ENCODE peak calls at places on chromosomes 13 and 19, in six cellular contexts. L is uterus, R is adrenal gland, B is tibial nerve, P is lower leg skin, S is Peyer's patch. D is an unnamed sample.

GRCh38 chr13:75458696-75459422 is 23.1 kb downstream of the TBC1D4 start:
- DNase-seq in R (no peak), B (no peak), L (no peak), P (peak), S (no peak), D (no peak)

GRCh38 chr19:10471909-10472308 is 31.2 kb downstream of the KEAP1 start:
- DNase-seq in R (no peak), L (no peak), S (no peak), B (no peak), P (no peak), D (peak)

GRCh38 chr19:42919757-42920079 is 2.0 kb upstream of the PSG6 start:
- DNase-seq in B (no peak), P (no peak), L (no peak), S (no peak), R (no peak), D (no peak)

GRCh38 chr13:106243011-106243410 is 292.5 kb downstream of the EFNB2 start:
- DNase-seq in P (no peak), B (no peak), L (no peak), R (no peak), S (no peak), D (no peak)

GRCh38 chr19:7257148-7258041 is 36.8 kb downstream of the INSR start:
- DNase-seq in R (peak), B (no peak), P (peak), L (peak), S (peak), D (no peak)

GRCh38 chr13:40271931-40272775 is 394.3 kb downstream of the FOXO1 start:
- DNase-seq in R (peak), L (peak), B (peak), P (peak), S (peak), D (no peak)

GRCh38 chr13:25292301-25292700 is 5.0 kb upstream of the MTMR6 start:
- DNase-seq in L (no peak), R (no peak), B (no peak), P (peak), S (no peak), D (peak)

GRCh38 chr19:5515737-5516136 is 52.0 kb downstream of the TINCR start:
- DNase-seq in S (no peak), P (no peak), B (no peak), L (no peak), R (no peak), D (no peak)

GRCh38 chr13:85841427-85841826 is 42.2 kb upstream of the SLITRK6 start:
- DNase-seq in S (no peak), B (no peak), L (no peak), P (no peak), R (no peak), D (no peak)

GRCh38 chr13:51659276-51660127 is 75.2 kb downstream of the WDFY2 start:
- DNase-seq in R (no peak), B (no peak), S (no peak), P (no peak), L (no peak), D (no peak)

GRCh38 chr13:29754486-29754806 is 96.0 kb downstream of the UBL3 start:
- DNase-seq in S (no peak), B (no peak), R (no peak), P (no peak), L (no peak), D (peak)

GRCh38 chr19:5691205-5691929 is 1.3 kb downstream of the RPL36 start:
- DNase-seq in L (peak), P (no peak), R (peak), S (peak), B (peak), D (peak)

GRCh38 chr19:4414144-4414799 is 11.8 kb downstream of the CHAF1A start:
- DNase-seq in B (no peak), S (no peak), R (peak), L (no peak), P (no peak), D (no peak)

GRCh38 chr13:42780044-42780443 is 1.3 kb upstream of the FAM216B start:
- DNase-seq in S (no peak), R (no peak), P (no peak), B (no peak), L (no peak), D (no peak)

GRCh38 chr13:22596157-22596863 is 584.5 kb upstream of the SGCG start:
- DNase-seq in L (no peak), P (no peak), R (peak), S (no peak), B (no peak), D (no peak)

GRCh38 chr13:76053181-76053580 is 417.1 kb downstream of the LMO7 start:
- DNase-seq in P (no peak), B (no peak), L (no peak), R (no peak), S (no peak), D (no peak)

GRCh38 chr19:3638208-3639193 is 11.9 kb upstream of the CACTIN start:
- DNase-seq in S (no peak), R (no peak), L (no peak), P (no peak), B (no peak), D (no peak)

GRCh38 chr19:6362351-6362801 is 1.0 kb downstream of the CLPP start:
- DNase-seq in B (no peak), L (no peak), P (no peak), S (peak), R (peak), D (no peak)

GRCh38 chr19:45641274-45642105 is 2.3 kb upstream of the EML2 start:
- DNase-seq in S (peak), R (peak), B (peak), P (peak), L (peak), D (peak)

GRCh38 chr13:73623281-73623680 is 510.9 kb downstream of the KLF12 start:
- DNase-seq in R (no peak), P (no peak), L (no peak), B (no peak), S (no peak), D (no peak)

GRCh38 chr19:40751065-40751923 is at the start of gene SNRPA:
- DNase-seq in S (peak), P (peak), L (peak), B (peak), R (peak), D (peak)

GRCh38 chr19:45817725-45818301 is 2.7 kb upstream of the RSPH6A start:
- DNase-seq in B (no peak), P (no peak), S (no peak), L (no peak), R (no peak), D (no peak)

GRCh38 chr19:5138606-5139594 is 170.0 kb downstream of the KDM4B start:
- DNase-seq in R (no peak), S (peak), B (peak), L (no peak), P (peak), D (no peak)

GRCh38 chr13:36476661-36477060 is 44.4 kb downstream of the CCNA1 start:
- DNase-seq in L (no peak), S (no peak), P (no peak), B (no peak), R (no peak), D (no peak)

GRCh38 chr13:105972811-105973590 is 562.5 kb downstream of the EFNB2 start:
- DNase-seq in B (no peak), S (no peak), R (no peak), P (no peak), L (no peak), D (no peak)

GRCh38 chr13:87677334-87678234 is 6.4 kb downstream of the SLITRK5 start:
- DNase-seq in L (no peak), S (peak), R (no peak), B (no peak), P (no peak), D (no peak)

GRCh38 chr13:111937763-111938375 is 129.1 kb upstream of the SOX1 start:
- DNase-seq in B (no peak), P (no peak), R (no peak), L (no peak), S (no peak), D (no peak)

GRCh38 chr19:6216996-6217751 is 62.6 kb downstream of the MLLT1 start:
- DNase-seq in R (no peak), L (peak), P (no peak), B (no peak), S (no peak), D (no peak)

GRCh38 chr13:51435002-51435578 is 17.7 kb downstream of the INTS6 start:
- DNase-seq in S (no peak), B (no peak), R (no peak), P (no peak), L (no peak), D (peak)

DNA sequence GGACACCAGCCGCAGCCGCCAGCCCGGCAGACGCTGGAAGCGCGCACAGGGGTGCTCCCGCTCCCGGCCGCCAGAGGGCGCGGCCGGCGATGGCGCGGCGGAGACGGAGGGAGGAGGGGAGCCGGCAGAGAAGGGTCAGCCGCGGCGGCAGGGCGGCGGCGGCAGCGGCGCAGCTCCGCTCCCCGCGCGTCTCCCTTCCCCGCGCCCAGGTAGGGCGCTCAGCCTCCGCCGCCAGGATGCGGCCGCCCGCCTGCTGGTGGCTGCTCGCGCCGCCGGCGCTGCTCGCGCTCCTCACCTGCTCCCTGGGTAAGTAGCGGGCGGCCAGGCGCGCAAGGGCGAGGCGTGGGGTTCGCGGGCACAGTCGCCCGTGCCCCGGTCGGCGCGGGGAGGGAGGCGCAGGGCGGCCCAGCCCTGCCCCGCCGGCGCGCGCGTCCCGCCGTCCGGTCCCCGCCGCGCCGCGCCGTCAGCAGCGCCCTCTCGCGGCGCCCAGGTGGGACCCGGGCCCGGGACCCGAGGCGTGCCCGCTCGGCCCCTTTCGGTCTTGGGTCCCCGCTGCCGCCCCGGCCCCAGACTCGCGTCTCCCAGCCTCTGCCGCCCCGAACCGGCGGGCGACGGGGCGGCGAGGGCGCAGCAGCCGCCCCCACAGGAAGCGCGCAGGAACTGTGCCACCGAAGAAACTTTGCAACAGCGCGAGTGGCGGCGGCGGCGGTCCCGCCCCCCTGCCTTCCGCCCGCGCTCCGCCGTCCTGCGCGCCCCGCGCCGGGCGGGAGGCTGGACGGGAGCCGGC is at the start of gene B3GLCT:
- DNase-seq in L (peak), B (peak), S (peak), R (peak), P (peak), D (peak)
- TF ChIP-seq POLR2A in L (peak), B (no peak), S (no peak), R (no peak), P (no peak), D (peak)

DNA sequence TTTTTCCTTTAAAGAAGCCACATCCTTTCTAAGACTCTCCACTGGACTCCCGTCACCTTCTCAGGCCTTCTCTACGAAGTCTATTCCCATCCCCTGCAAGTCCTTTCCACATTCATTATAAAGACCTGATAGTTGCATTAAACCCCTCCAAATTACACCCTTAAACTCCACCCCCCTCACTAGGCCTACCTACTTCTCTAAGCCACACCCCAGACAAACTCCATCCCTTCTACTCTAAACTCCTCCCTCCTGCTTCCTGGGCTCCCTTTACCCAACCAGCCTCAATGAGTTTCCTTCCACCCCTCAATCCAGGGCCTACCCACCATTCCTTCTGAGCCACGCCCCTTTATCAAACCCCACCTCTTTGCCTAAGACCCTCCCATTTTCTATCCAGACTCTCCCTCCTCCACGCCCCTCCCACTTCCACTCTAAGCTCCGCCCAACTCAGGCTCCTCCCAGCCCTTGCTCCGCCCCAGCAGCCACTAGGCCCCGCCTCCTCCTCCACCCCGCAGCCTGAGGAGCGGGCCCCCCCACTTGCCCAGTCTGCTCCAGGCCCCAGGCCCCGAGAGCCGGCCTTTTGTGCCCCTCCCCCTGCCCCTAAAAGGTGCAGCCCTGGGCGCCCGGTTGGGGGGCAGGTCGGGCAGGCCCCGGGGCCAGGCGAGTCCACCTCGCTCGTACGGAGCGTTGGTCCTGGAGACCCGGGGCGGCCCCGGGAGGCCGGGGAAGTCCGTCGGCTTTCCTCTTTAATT is 424 bp downstream of the FIZ1 start:
- DNase-seq in P (peak), S (peak), L (peak), R (peak), B (peak), D (peak)
- TF ChIP-seq POLR2A in P (no peak), S (peak), L (peak), R (peak), B (no peak), D (no peak)

GRCh38 chr13:45417790-45418534 is at the start of gene SLC25A30:
- DNase-seq in R (peak), P (peak), B (peak), L (peak), S (peak), D (peak)
- TF ChIP-seq POLR2A in R (peak), P (no peak), B (peak), L (peak), S (peak), D (no peak)

GRCh38 chr19:1219786-1220451 is 14.3 kb downstream of the STK11 start:
- DNase-seq in P (no peak), S (no peak), R (no peak), L (no peak), B (no peak), D (no peak)
- TF ChIP-seq POLR2A in P (no peak), S (no peak), R (no peak), L (no peak), B (no peak), D (no peak)